ENCODE peak calls at places on chromosomes 1 and 21, in eight cellular contexts. One of them, this sample, is unnamed. For H3K4me1, the result is how much of the 10 kb centered on the place peaks cover.

GRCh38 chr21:14046401-14046800 is 164.4 kb downstream of the LIPI start:
- DNase-seq in pancreas: no peak
- DNase-seq in IMR-90: peak
- DNase-seq in heart left ventricle: no peak
- DNase-seq in right lobe of liver: no peak
- DNase-seq in right atrium auricular region: no peak
- DNase-seq in GM23248: peak
- DNase-seq in H1: no peak
- DNase-seq in this sample: no peak

GRCh38 chr1:62481681-62482080 is 44.8 kb downstream of the USP1 start:
- DNase-seq in pancreas: no peak
- DNase-seq in IMR-90: peak
- DNase-seq in heart left ventricle: no peak
- DNase-seq in right lobe of liver: no peak
- DNase-seq in right atrium auricular region: no peak
- DNase-seq in GM23248: no peak
- DNase-seq in H1: no peak
- DNase-seq in this sample: no peak

GRCh38 chr1:246198141-246198820 is 308.8 kb downstream of the SMYD3 start:
- DNase-seq in pancreas: no peak
- DNase-seq in IMR-90: no peak
- DNase-seq in heart left ventricle: no peak
- DNase-seq in right lobe of liver: no peak
- DNase-seq in right atrium auricular region: no peak
- DNase-seq in GM23248: peak
- DNase-seq in H1: no peak
- DNase-seq in this sample: no peak

GRCh38 chr1:175217674-175218073 is 25.1 kb upstream of the KIAA0040 start:
- DNase-seq in pancreas: no peak
- DNase-seq in IMR-90: no peak
- DNase-seq in heart left ventricle: no peak
- DNase-seq in right lobe of liver: no peak
- DNase-seq in right atrium auricular region: no peak
- DNase-seq in GM23248: no peak
- DNase-seq in H1: no peak
- DNase-seq in this sample: no peak

GRCh38 chr21:30719401-30719800 is 824 bp upstream of the KRTAP21-3 start:
- DNase-seq in pancreas: no peak
- DNase-seq in IMR-90: no peak
- DNase-seq in heart left ventricle: no peak
- DNase-seq in right lobe of liver: no peak
- DNase-seq in right atrium auricular region: no peak
- DNase-seq in GM23248: no peak
- DNase-seq in H1: no peak
- DNase-seq in this sample: no peak

GRCh38 chr1:241507189-241507820 is 12.2 kb downstream of the FH start:
- DNase-seq in pancreas: no peak
- DNase-seq in IMR-90: peak
- DNase-seq in heart left ventricle: no peak
- DNase-seq in right lobe of liver: no peak
- DNase-seq in right atrium auricular region: no peak
- DNase-seq in GM23248: peak
- DNase-seq in H1: no peak
- DNase-seq in this sample: no peak

GRCh38 chr1:4122513-4123160 is 222.6 kb upstream of the C1orf174 start:
- DNase-seq in pancreas: no peak
- DNase-seq in IMR-90: no peak
- DNase-seq in heart left ventricle: no peak
- DNase-seq in right lobe of liver: no peak
- DNase-seq in right atrium auricular region: no peak
- DNase-seq in GM23248: no peak
- DNase-seq in H1: no peak
- DNase-seq in this sample: no peak

GRCh38 chr21:38494688-38495087 is 3.6 kb downstream of the ERG start:
- DNase-seq in pancreas: no peak
- DNase-seq in IMR-90: no peak
- DNase-seq in heart left ventricle: no peak
- DNase-seq in right lobe of liver: no peak
- DNase-seq in right atrium auricular region: no peak
- DNase-seq in GM23248: peak
- DNase-seq in H1: no peak
- DNase-seq in this sample: no peak

GRCh38 chr1:44985747-44986359 is 542 bp downstream of the EIF2B3 start:
- DNase-seq in pancreas: no peak
- DNase-seq in IMR-90: peak
- DNase-seq in heart left ventricle: no peak
- DNase-seq in right lobe of liver: no peak
- DNase-seq in right atrium auricular region: no peak
- DNase-seq in GM23248: peak
- DNase-seq in H1: no peak
- DNase-seq in this sample: no peak

GRCh38 chr1:240074422-240074821 is 17.3 kb upstream of the FMN2 start:
- DNase-seq in pancreas: no peak
- DNase-seq in IMR-90: no peak
- DNase-seq in heart left ventricle: no peak
- DNase-seq in right lobe of liver: no peak
- DNase-seq in right atrium auricular region: no peak
- DNase-seq in GM23248: no peak
- DNase-seq in H1: no peak
- DNase-seq in this sample: no peak

GRCh38 chr1:47262787-47263413 is 30.9 kb upstream of the TAL1 start:
- DNase-seq in pancreas: no peak
- DNase-seq in IMR-90: peak
- DNase-seq in heart left ventricle: peak
- DNase-seq in right lobe of liver: no peak
- DNase-seq in right atrium auricular region: no peak
- DNase-seq in GM23248: peak
- DNase-seq in H1: no peak
- DNase-seq in this sample: peak

GRCh38 chr1:6484826-6485139 is 6.7 kb downstream of the PLEKHG5 start:
- DNase-seq in pancreas: no peak
- DNase-seq in IMR-90: no peak
- DNase-seq in heart left ventricle: no peak
- DNase-seq in right lobe of liver: no peak
- DNase-seq in right atrium auricular region: no peak
- DNase-seq in GM23248: no peak
- DNase-seq in H1: no peak
- DNase-seq in this sample: no peak

GRCh38 chr1:107669996-107670395 is 295.0 kb downstream of the VAV3 start:
- DNase-seq in pancreas: peak
- DNase-seq in IMR-90: peak
- DNase-seq in heart left ventricle: peak
- DNase-seq in right lobe of liver: no peak
- DNase-seq in right atrium auricular region: no peak
- DNase-seq in GM23248: peak
- DNase-seq in H1: no peak
- DNase-seq in this sample: no peak

GRCh38 chr1:116001739-116002487 is 25.6 kb downstream of the SLC22A15 start:
- DNase-seq in pancreas: peak
- DNase-seq in IMR-90: no peak
- DNase-seq in heart left ventricle: no peak
- DNase-seq in right lobe of liver: no peak
- DNase-seq in right atrium auricular region: no peak
- DNase-seq in GM23248: peak
- DNase-seq in H1: no peak
- DNase-seq in this sample: no peak
- H3K27ac ChIP-seq in pancreas: peak
- H3K27ac ChIP-seq in IMR-90: no peak
- H3K27ac ChIP-seq in heart left ventricle: no peak
- H3K27ac ChIP-seq in right lobe of liver: no peak
- H3K27ac ChIP-seq in right atrium auricular region: no peak
- H3K27ac ChIP-seq in GM23248: no peak
- H3K27ac ChIP-seq in H1: no peak
- H3K27ac ChIP-seq in this sample: no peak

GRCh38 chr1:94234615-94235014 is 2.8 kb downstream of the ARHGAP29 start:
- DNase-seq in pancreas: no peak
- DNase-seq in IMR-90: no peak
- DNase-seq in heart left ventricle: no peak
- DNase-seq in right lobe of liver: no peak
- DNase-seq in right atrium auricular region: no peak
- DNase-seq in GM23248: no peak
- DNase-seq in H1: no peak
- DNase-seq in this sample: no peak
- H3K4me3 ChIP-seq in pancreas: no peak
- H3K4me3 ChIP-seq in IMR-90: no peak
- H3K4me3 ChIP-seq in heart left ventricle: peak
- H3K4me3 ChIP-seq in right lobe of liver: peak
- H3K4me3 ChIP-seq in right atrium auricular region: no peak
- H3K4me3 ChIP-seq in GM23248: peak
- H3K4me3 ChIP-seq in H1: no peak
- H3K4me3 ChIP-seq in this sample: no peak

GRCh38 chr1:27571439-27572018 is 32.4 kb downstream of the AHDC1 start:
- DNase-seq in pancreas: peak
- DNase-seq in IMR-90: no peak
- DNase-seq in heart left ventricle: no peak
- DNase-seq in right lobe of liver: no peak
- DNase-seq in right atrium auricular region: no peak
- DNase-seq in GM23248: no peak
- DNase-seq in H1: no peak
- DNase-seq in this sample: peak
- H3K4me1 ChIP-seq in pancreas: half or more
- H3K4me1 ChIP-seq in IMR-90: half or more
- H3K4me1 ChIP-seq in heart left ventricle: half or more
- H3K4me1 ChIP-seq in right lobe of liver: half or more
- H3K4me1 ChIP-seq in right atrium auricular region: under half
- H3K4me1 ChIP-seq in GM23248: under half
- H3K4me1 ChIP-seq in H1: half or more
- H3K4me1 ChIP-seq in this sample: half or more

GRCh38 chr1:27000092-27000816 is 6.8 kb downstream of the TRNP1 start:
- DNase-seq in pancreas: no peak
- DNase-seq in IMR-90: no peak
- DNase-seq in heart left ventricle: no peak
- DNase-seq in right lobe of liver: no peak
- DNase-seq in right atrium auricular region: no peak
- DNase-seq in GM23248: no peak
- DNase-seq in H1: no peak
- DNase-seq in this sample: no peak
- H3K27ac ChIP-seq in pancreas: peak
- H3K27ac ChIP-seq in IMR-90: peak
- H3K27ac ChIP-seq in heart left ventricle: peak
- H3K27ac ChIP-seq in right lobe of liver: no peak
- H3K27ac ChIP-seq in right atrium auricular region: peak
- H3K27ac ChIP-seq in GM23248: peak
- H3K27ac ChIP-seq in H1: peak
- H3K27ac ChIP-seq in this sample: peak

This sample was measured in testis.